ENCODE peak calls at places on chromosome 15, in six cellular contexts. D is IMR-90, G is neuronal stem cell, H is mesenchymal stem cell, T is trophoblast cell, X is H1. L is an unnamed sample.

GRCh38 chr15:19899021-19899824 is 642.4 kb downstream of the GOLGA6L6 start:
- DNase-seq in X (no peak), T (no peak), D (no peak), H (no peak), G (no peak), L (no peak)

GRCh38 chr15:68209735-68210408 is 4.7 kb upstream of the CALML4 start:
- DNase-seq in T (no peak), X (no peak), H (no peak), D (no peak), G (no peak), L (no peak)

GRCh38 chr15:37218351-37218916 is 118.1 kb upstream of the MEIS2 start:
- DNase-seq in H (no peak), D (no peak), X (no peak), G (no peak), T (no peak), L (no peak)

GRCh38 chr15:76566276-76566675 is 229.7 kb downstream of the ISL2 start:
- DNase-seq in H (no peak), T (no peak), X (no peak), G (no peak), D (peak), L (no peak)

GRCh38 chr15:92682772-92683510 is 27.4 kb upstream of the FAM174B start:
- DNase-seq in G (no peak), H (peak), D (no peak), T (no peak), X (no peak), L (no peak)

GRCh38 chr15:78927077-78927790 is 17.6 kb downstream of the CTSH start:
- DNase-seq in X (no peak), G (no peak), T (no peak), D (no peak), H (no peak), L (no peak)

GRCh38 chr15:25331860-25332259 is 107.0 kb downstream of the UBE3A start:
- DNase-seq in X (no peak), D (no peak), H (no peak), T (no peak), G (no peak), L (no peak)

GRCh38 chr15:62547584-62547983 is 382.5 kb upstream of the C2CD4B start:
- DNase-seq in H (no peak), G (no peak), X (no peak), T (no peak), D (no peak), L (no peak)

GRCh38 chr15:101376615-101377395 is 81.8 kb upstream of the SNRPA1 start:
- DNase-seq in H (no peak), X (no peak), T (no peak), D (no peak), G (no peak), L (no peak)

GRCh38 chr15:39171944-39172368 is 408.9 kb upstream of the THBS1 start:
- DNase-seq in G (peak), T (peak), D (peak), H (peak), X (peak), L (peak)

GRCh38 chr15:89971592-89971997 is 29.5 kb upstream of the ZNF710 start:
- DNase-seq in G (peak), X (peak), H (peak), T (peak), D (peak), L (peak)

GRCh38 chr15:77493324-77493907 is 72.7 kb downstream of the HMG20A start:
- DNase-seq in T (no peak), G (no peak), H (peak), D (peak), X (no peak), L (no peak)

GRCh38 chr15:69815793-69816192 is 281.9 kb downstream of the TLE3 start:
- DNase-seq in D (no peak), T (no peak), H (no peak), G (no peak), X (no peak), L (no peak)

GRCh38 chr15:63752075-63752684 is 81.6 kb downstream of the HERC1 start:
- DNase-seq in X (no peak), T (peak), D (peak), G (no peak), H (peak), L (no peak)

GRCh38 chr15:27670481-27670880 is 428.6 kb downstream of the OCA2 start:
- DNase-seq in T (no peak), H (no peak), G (no peak), D (no peak), X (no peak), L (no peak)

GRCh38 chr15:66186049-66186825 is 67.3 kb downstream of the MEGF11 start:
- DNase-seq in G (no peak), T (no peak), D (no peak), X (no peak), H (no peak), L (peak)

GRCh38 chr15:62124176-62124952 is 40.7 kb downstream of the C2CD4B start:
- DNase-seq in G (no peak), D (peak), H (peak), T (no peak), X (no peak), L (no peak)

GRCh38 chr15:42210703-42211102 is 2.6 kb upstream of the VPS39 start:
- DNase-seq in H (no peak), G (no peak), T (no peak), X (no peak), D (no peak), L (no peak)

GRCh38 chr15:43244092-43244491 is 22.6 kb downstream of the TGM5 start:
- DNase-seq in T (peak), X (no peak), H (no peak), G (no peak), D (no peak), L (no peak)

GRCh38 chr15:81491414-81492101 is 117.5 kb upstream of the TMC3 start:
- DNase-seq in H (no peak), G (no peak), D (peak), T (no peak), X (no peak), L (no peak)

GRCh38 chr15:52078197-52078875 is 34.2 kb downstream of the BCL2L10 start:
- DNase-seq in X (no peak), G (no peak), T (no peak), H (no peak), D (no peak), L (no peak)

GRCh38 chr15:52080993-52081392 is 31.6 kb downstream of the BCL2L10 start:
- DNase-seq in G (no peak), T (no peak), H (no peak), X (no peak), D (no peak), L (no peak)

GRCh38 chr15:52078876-52079700 is 33.5 kb downstream of the BCL2L10 start:
- DNase-seq in G (peak), H (peak), T (peak), X (peak), D (peak), L (peak)

GRCh38 chr15:52082197-52083036 is 30.2 kb downstream of the BCL2L10 start:
- DNase-seq in T (no peak), G (no peak), D (peak), H (peak), X (no peak), L (no peak)

GRCh38 chr15:52080031-52080430 is 32.5 kb downstream of the BCL2L10 start:
- DNase-seq in G (no peak), T (no peak), H (no peak), D (no peak), X (no peak), L (no peak)
- H3K14ac ChIP-seq in G (no peak), T (no peak), H (no peak), D (no peak), X (no peak), L (no peak)

DNA sequence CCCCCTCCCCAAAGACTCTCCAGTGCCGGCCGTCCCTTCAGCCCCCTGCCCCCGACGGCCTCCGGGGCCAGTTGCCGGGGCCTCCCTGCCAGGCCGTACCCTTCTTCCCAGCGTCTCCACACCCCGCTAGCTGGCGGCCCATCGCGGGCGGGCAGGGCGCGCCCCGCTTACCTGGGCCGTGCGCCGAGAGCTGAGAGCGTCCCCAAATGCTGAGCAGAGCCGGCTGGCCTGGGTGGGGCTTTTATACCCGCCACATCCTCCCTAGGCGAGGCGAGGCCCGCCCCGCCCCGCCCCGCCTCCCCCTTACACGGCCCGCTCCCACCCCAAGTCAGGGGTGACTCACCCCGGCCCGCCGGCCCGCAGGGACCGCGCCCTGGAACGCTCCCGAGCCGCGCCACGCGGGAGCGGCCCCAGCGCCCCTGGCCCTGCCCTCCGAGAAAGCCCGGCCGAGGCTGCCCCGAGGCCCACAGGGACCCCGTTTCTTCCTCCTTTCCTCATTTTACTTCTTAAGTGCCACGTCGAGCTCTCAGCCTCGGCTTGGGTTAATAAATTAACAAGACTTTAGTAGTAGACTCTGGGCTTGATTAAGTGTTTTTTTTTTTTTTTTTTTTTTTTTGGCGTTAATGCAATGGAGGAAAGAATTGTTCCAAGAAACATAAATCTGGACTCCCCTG is at the start of gene ANXA2:
- DNase-seq in T (peak), X (peak), G (no peak), H (peak), D (peak), L (peak)
- H3K4ac ChIP-seq in T (peak), X (no peak), G (no peak), H (peak), D (peak), L (peak)

GRCh38 chr15:71049706-71050422 is 65.4 kb upstream of the THSD4 start:
- DNase-seq in H (no peak), G (no peak), D (peak), T (no peak), X (no peak), L (no peak)

GRCh38 chr15:71052356-71052755 is 62.9 kb upstream of the THSD4 start:
- DNase-seq in D (peak), T (peak), X (no peak), G (no peak), H (peak), L (no peak)

GRCh38 chr15:71050461-71050860 is 64.8 kb upstream of the THSD4 start:
- DNase-seq in T (no peak), G (no peak), D (no peak), X (no peak), H (no peak), L (no peak)

GRCh38 chr15:71051539-71051938 is 63.7 kb upstream of the THSD4 start:
- DNase-seq in D (peak), H (peak), X (no peak), G (no peak), T (no peak), L (no peak)

GRCh38 chr15:71048913-71049675 is 66.2 kb upstream of the THSD4 start:
- DNase-seq in X (no peak), G (no peak), H (peak), D (peak), T (no peak), L (no peak)
- H3K27ac ChIP-seq in X (no peak), G (no peak), H (peak), D (peak), T (no peak), L (no peak)

GRCh38 chr15:58386081-58386480 is 45.7 kb upstream of the LIPC start:
- DNase-seq in G (no peak), T (no peak), D (no peak), X (no peak), H (no peak), L (no peak)

GRCh38 chr15:58386641-58387040 is 45.1 kb upstream of the LIPC start:
- DNase-seq in X (no peak), G (no peak), D (no peak), T (no peak), H (no peak), L (no peak)

GRCh38 chr15:58384667-58385066 is 47.1 kb upstream of the LIPC start:
- DNase-seq in H (no peak), G (no peak), X (no peak), T (no peak), D (no peak), L (no peak)

GRCh38 chr15:58381696-58382095 is 50.1 kb upstream of the LIPC start:
- DNase-seq in D (peak), H (peak), T (no peak), X (no peak), G (no peak), L (no peak)

DNA sequence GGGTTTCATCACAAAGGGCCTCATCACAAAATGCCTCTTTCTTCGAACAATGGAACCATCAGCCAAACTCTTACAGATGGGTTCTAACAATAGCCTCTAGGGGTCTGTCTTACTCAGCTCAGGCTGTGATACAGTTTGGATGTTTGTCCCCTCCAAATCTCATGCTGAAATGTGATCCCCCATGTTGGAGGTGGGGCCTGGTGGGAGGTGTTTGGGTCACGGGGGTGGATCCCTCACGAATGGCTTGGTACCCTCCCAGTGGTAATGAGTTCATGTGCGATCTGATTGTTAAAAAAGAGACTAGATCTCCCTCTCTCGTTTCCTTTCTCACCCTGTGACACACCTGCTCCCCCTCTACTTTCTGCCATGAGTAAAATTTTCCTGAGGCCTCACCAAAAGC is 47.9 kb upstream of the LIPC start:
- DNase-seq in H (no peak), T (no peak), G (no peak), X (peak), D (no peak), L (peak)
- H3K14ac ChIP-seq in H (no peak), T (no peak), G (no peak), X (no peak), D (no peak), L (no peak)

GRCh38 chr15:45148076-45149059 is 18.6 kb downstream of the DUOX1 start:
- DNase-seq in G (no peak), H (no peak), D (no peak), X (no peak), T (no peak), L (no peak)

GRCh38 chr15:45149060-45149459 is 19.3 kb downstream of the DUOX1 start:
- DNase-seq in X (no peak), H (no peak), D (no peak), T (no peak), G (no peak), L (no peak)

GRCh38 chr15:45144775-45145174 is 15.0 kb downstream of the DUOX1 start:
- DNase-seq in D (no peak), X (no peak), H (no peak), T (no peak), G (no peak), L (no peak)

GRCh38 chr15:45146405-45146804 is 16.6 kb downstream of the DUOX1 start:
- DNase-seq in G (no peak), H (no peak), T (peak), D (no peak), X (no peak), L (no peak)

DNA sequence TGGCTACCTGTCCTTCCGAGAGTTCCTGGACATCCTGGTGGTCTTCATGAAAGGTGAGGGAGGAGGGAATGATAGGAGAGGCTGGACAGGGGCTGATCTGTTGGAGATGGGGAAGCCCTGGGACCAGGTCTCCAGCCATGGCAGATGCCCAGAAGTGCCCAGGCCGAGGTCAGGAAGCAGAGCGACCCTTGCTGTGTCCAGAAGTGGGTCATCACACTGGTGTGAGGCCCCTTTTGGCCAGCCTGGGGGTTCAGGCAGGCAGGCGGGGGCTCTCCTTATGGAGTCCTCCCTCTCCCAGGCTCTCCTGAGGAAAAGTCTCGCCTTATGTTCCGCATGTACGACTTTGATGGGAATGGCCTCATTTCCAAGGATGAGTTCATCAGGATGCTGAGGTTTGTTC is 17.8 kb downstream of the DUOX1 start:
- DNase-seq in D (no peak), T (no peak), H (no peak), X (no peak), G (no peak), L (no peak)
- H3K4ac ChIP-seq in D (no peak), T (no peak), H (no peak), X (no peak), G (no peak), L (no peak)

DNA sequence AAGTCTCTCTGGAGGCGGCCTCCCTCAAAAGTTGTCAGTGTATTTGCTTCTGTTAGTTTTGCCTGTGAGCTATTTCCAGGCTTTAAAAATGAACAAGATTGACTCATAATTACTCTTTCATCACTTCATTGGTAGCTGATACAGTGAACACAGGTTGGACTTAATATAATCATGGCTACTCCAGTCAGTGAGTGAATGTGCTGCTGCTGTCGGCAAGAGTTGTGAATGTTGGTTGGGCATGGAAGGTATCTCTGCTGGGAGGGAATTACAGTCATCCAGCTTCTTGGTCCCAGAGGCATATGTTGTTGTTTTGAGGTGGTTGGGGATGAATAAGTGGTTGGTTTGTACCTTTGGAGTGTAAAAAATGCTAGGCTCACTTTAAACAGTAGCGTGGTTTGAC is 11.5 kb downstream of the TCF12 start:
- DNase-seq in G (no peak), D (no peak), H (no peak), T (no peak), X (no peak), L (no peak)
- H3K27ac ChIP-seq in G (no peak), D (no peak), H (peak), T (no peak), X (no peak), L (no peak)

DNA sequence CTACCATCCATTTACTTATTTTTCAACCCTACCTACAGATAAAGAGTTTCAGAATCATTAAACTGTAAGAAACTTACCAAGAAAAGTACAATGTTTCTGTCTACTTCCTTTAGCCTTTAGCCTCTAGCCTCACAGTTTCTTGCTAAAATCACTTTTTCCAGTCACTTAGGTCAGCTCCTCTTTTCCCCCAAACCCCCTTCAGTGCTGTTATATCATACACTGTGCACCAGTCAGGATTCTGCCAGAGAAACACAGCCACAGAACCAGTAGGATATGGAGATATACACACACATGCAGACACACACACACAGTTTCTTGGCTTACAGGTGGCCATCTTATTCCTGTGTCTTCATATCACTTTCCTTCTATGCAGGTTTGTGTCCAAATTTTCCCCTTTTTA is 139.9 kb upstream of the LIPC start:
- DNase-seq in G (no peak), T (no peak), D (no peak), X (no peak), H (no peak), L (no peak)
- H3K14ac ChIP-seq in G (no peak), T (no peak), D (no peak), X (no peak), H (no peak), L (no peak)